ENCODE peak calls at places on chromosome 5, in five cellular contexts. One of them, this sample, is unnamed. For H4K20me1 and H3K79me2, the result is how much of the 10 kb centered on the place peaks cover.

GRCh38 chr5:60687927-60688720 is 11.8 kb downstream of the DEPDC1B start:
- DNase-seq in fibroblast of lung: peak
- DNase-seq in H9: no peak
- DNase-seq in GM23248: peak
- DNase-seq in HepG2: peak
- DNase-seq in this sample: peak

GRCh38 chr5:40554794-40555193 is 124.9 kb upstream of the PTGER4 start:
- DNase-seq in HepG2: no peak
- DNase-seq in GM23248: no peak
- DNase-seq in H9: no peak
- DNase-seq in fibroblast of lung: no peak
- DNase-seq in this sample: no peak

GRCh38 chr5:37889612-37890317 is 49.9 kb upstream of the GDNF start:
- DNase-seq in GM23248: peak
- DNase-seq in fibroblast of lung: peak
- DNase-seq in HepG2: no peak
- DNase-seq in H9: no peak
- DNase-seq in this sample: peak

GRCh38 chr5:79962580-79963222 is 28.4 kb downstream of the MTX3 start:
- DNase-seq in HepG2: no peak
- DNase-seq in H9: no peak
- DNase-seq in fibroblast of lung: peak
- DNase-seq in GM23248: peak
- DNase-seq in this sample: no peak

GRCh38 chr5:79771387-79771786 is 81.8 kb downstream of the CMYA5 start:
- DNase-seq in HepG2: no peak
- DNase-seq in GM23248: peak
- DNase-seq in H9: no peak
- DNase-seq in fibroblast of lung: peak
- DNase-seq in this sample: no peak

GRCh38 chr5:160460377-160461049 is 38.9 kb downstream of the PTTG1 start:
- DNase-seq in HepG2: no peak
- DNase-seq in GM23248: peak
- DNase-seq in fibroblast of lung: peak
- DNase-seq in H9: no peak
- DNase-seq in this sample: no peak

GRCh38 chr5:170388818-170389217 is 349 bp downstream of the KCNMB1 start:
- DNase-seq in fibroblast of lung: no peak
- DNase-seq in GM23248: no peak
- DNase-seq in H9: no peak
- DNase-seq in HepG2: no peak
- DNase-seq in this sample: no peak

GRCh38 chr5:79806741-79807140 is 117.1 kb downstream of the CMYA5 start:
- DNase-seq in fibroblast of lung: peak
- DNase-seq in HepG2: no peak
- DNase-seq in H9: no peak
- DNase-seq in GM23248: peak
- DNase-seq in this sample: no peak

GRCh38 chr5:29208026-29208425 is 1985.5 kb upstream of the CDH6 start:
- DNase-seq in GM23248: no peak
- DNase-seq in fibroblast of lung: peak
- DNase-seq in HepG2: no peak
- DNase-seq in H9: no peak
- DNase-seq in this sample: no peak

GRCh38 chr5:65018763-65019162 is 250.0 kb downstream of the CWC27 start:
- DNase-seq in H9: no peak
- DNase-seq in GM23248: no peak
- DNase-seq in fibroblast of lung: no peak
- DNase-seq in HepG2: no peak
- DNase-seq in this sample: no peak

GRCh38 chr5:28265877-28266276 is 1227.5 kb upstream of the CDH9 start:
- DNase-seq in GM23248: no peak
- DNase-seq in H9: no peak
- DNase-seq in fibroblast of lung: no peak
- DNase-seq in HepG2: no peak
- DNase-seq in this sample: no peak

GRCh38 chr5:109826426-109826825 is 136.7 kb downstream of the MAN2A1 start:
- DNase-seq in fibroblast of lung: peak
- DNase-seq in HepG2: no peak
- DNase-seq in H9: no peak
- DNase-seq in GM23248: peak
- DNase-seq in this sample: peak

GRCh38 chr5:87122171-87122977 is 145.3 kb upstream of the RASA1 start:
- DNase-seq in HepG2: peak
- DNase-seq in fibroblast of lung: no peak
- DNase-seq in GM23248: no peak
- DNase-seq in H9: no peak
- DNase-seq in this sample: no peak

GRCh38 chr5:115962565-115963402 is 509 bp downstream of the LVRN start:
- DNase-seq in GM23248: peak
- DNase-seq in fibroblast of lung: peak
- DNase-seq in H9: peak
- DNase-seq in HepG2: no peak
- DNase-seq in this sample: no peak

GRCh38 chr5:28967848-28968247 is 1929.5 kb upstream of the CDH9 start:
- DNase-seq in H9: peak
- DNase-seq in HepG2: peak
- DNase-seq in GM23248: no peak
- DNase-seq in fibroblast of lung: no peak
- DNase-seq in this sample: no peak

GRCh38 chr5:142748132-142748531 is 22.0 kb upstream of the ARHGAP26 start:
- DNase-seq in GM23248: peak
- DNase-seq in HepG2: peak
- DNase-seq in H9: no peak
- DNase-seq in fibroblast of lung: no peak
- DNase-seq in this sample: peak

GRCh38 chr5:124665625-124666024 is 80.8 kb downstream of the ZNF608 start:
- DNase-seq in GM23248: peak
- DNase-seq in fibroblast of lung: no peak
- DNase-seq in H9: no peak
- DNase-seq in HepG2: no peak
- DNase-seq in this sample: no peak

GRCh38 chr5:107542831-107543231 is 127.9 kb downstream of the EFNA5 start:
- DNase-seq in fibroblast of lung: peak
- DNase-seq in HepG2: peak
- DNase-seq in H9: no peak
- DNase-seq in GM23248: peak
- DNase-seq in this sample: peak

GRCh38 chr5:63255609-63256008 is 677.0 kb downstream of the LRRC70 start:
- DNase-seq in HepG2: no peak
- DNase-seq in GM23248: peak
- DNase-seq in fibroblast of lung: no peak
- DNase-seq in H9: peak
- DNase-seq in this sample: no peak

GRCh38 chr5:79201206-79201605 is 34.7 kb upstream of the JMY start:
- DNase-seq in GM23248: no peak
- DNase-seq in H9: no peak
- DNase-seq in HepG2: no peak
- DNase-seq in fibroblast of lung: peak
- DNase-seq in this sample: no peak

GRCh38 chr5:2780421-2781171 is 29.1 kb upstream of the IRX2 start:
- DNase-seq in HepG2: no peak
- DNase-seq in H9: peak
- DNase-seq in fibroblast of lung: no peak
- DNase-seq in GM23248: no peak
- DNase-seq in this sample: peak

GRCh38 chr5:159097461-159098284 is 2.0 kb downstream of the EBF1 start:
- DNase-seq in fibroblast of lung: peak
- DNase-seq in GM23248: peak
- DNase-seq in HepG2: no peak
- DNase-seq in H9: peak
- DNase-seq in this sample: no peak

GRCh38 chr5:145362261-145362660 is 472.9 kb downstream of the PRELID2 start:
- DNase-seq in GM23248: peak
- DNase-seq in fibroblast of lung: peak
- DNase-seq in HepG2: no peak
- DNase-seq in H9: no peak
- DNase-seq in this sample: peak

GRCh38 chr5:124555179-124555578 is 191.3 kb downstream of the ZNF608 start:
- DNase-seq in HepG2: no peak
- DNase-seq in GM23248: no peak
- DNase-seq in fibroblast of lung: no peak
- DNase-seq in H9: no peak
- DNase-seq in this sample: no peak

GRCh38 chr5:1105350-1106265 is 6.3 kb downstream of the SLC12A7 start:
- DNase-seq in GM23248: no peak
- DNase-seq in fibroblast of lung: no peak
- DNase-seq in H9: no peak
- DNase-seq in HepG2: peak
- DNase-seq in this sample: no peak
- H4K20me1 ChIP-seq in GM23248: under half
- H4K20me1 ChIP-seq in fibroblast of lung: under half
- H4K20me1 ChIP-seq in H9: under half
- H4K20me1 ChIP-seq in HepG2: under half
- H4K20me1 ChIP-seq in this sample: under half

GRCh38 chr5:55982957-55983381 is 11.8 kb downstream of the IL6ST start:
- DNase-seq in GM23248: peak
- DNase-seq in fibroblast of lung: no peak
- DNase-seq in H9: no peak
- DNase-seq in HepG2: no peak
- DNase-seq in this sample: no peak

GRCh38 chr5:55983986-55984385 is 10.8 kb downstream of the IL6ST start:
- DNase-seq in GM23248: no peak
- DNase-seq in H9: no peak
- DNase-seq in HepG2: no peak
- DNase-seq in fibroblast of lung: no peak
- DNase-seq in this sample: no peak

GRCh38 chr5:55986931-55987330 is 7.8 kb downstream of the IL6ST start:
- DNase-seq in GM23248: no peak
- DNase-seq in HepG2: no peak
- DNase-seq in fibroblast of lung: no peak
- DNase-seq in H9: no peak
- DNase-seq in this sample: no peak

GRCh38 chr5:55988979-55989612 is 5.7 kb downstream of the IL6ST start:
- DNase-seq in fibroblast of lung: no peak
- DNase-seq in H9: no peak
- DNase-seq in GM23248: no peak
- DNase-seq in HepG2: peak
- DNase-seq in this sample: no peak

DNA sequence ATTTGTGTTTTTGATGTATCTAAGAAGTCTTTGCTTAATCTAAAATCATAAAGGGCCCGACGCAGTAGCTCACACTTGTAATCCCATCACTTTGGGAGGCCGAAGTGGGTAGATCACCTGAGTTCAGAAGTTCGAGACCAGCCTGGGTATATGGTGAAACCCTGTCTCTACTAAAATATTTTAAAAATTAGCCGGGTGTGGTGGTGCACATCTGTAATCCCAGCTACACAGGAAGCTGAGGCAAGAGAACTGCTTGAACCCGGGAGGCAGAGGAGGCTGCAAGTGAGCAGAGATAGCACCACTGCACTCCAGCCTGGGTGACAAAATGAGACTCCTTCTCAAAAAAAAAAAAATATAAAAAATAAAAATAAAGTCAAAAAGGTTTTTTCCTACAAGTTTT is 9.6 kb downstream of the IL6ST start:
- DNase-seq in fibroblast of lung: no peak
- DNase-seq in GM23248: no peak
- DNase-seq in H9: no peak
- DNase-seq in HepG2: no peak
- DNase-seq in this sample: no peak
- H3K79me2 ChIP-seq in fibroblast of lung: half or more
- H3K79me2 ChIP-seq in GM23248: half or more
- H3K79me2 ChIP-seq in H9: under half
- H3K79me2 ChIP-seq in HepG2: half or more
- H3K79me2 ChIP-seq in this sample: half or more

DNA sequence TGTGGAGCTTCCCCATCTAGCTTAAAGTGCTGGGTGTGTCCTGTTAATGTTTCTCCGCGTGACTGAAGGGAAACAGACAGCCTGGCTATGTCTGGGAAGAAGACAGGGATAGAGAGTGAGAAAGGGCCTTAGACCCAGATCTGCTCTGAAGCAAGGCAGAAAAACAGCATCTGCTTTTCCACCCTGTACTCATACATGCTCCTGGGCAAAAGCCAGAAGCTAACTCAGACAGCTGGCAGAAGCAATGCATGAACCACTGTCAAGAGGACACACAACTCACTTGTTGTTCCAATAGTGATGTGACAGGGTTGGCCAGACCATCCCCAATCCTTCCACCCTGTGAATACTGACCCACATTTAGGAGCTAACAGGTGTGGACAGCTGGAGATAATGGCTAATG is 63.3 kb downstream of the DPYSL3 start:
- DNase-seq in GM23248: peak
- DNase-seq in fibroblast of lung: no peak
- DNase-seq in HepG2: no peak
- DNase-seq in H9: no peak
- DNase-seq in this sample: no peak
- H4K20me1 ChIP-seq in GM23248: under half
- H4K20me1 ChIP-seq in fibroblast of lung: under half
- H4K20me1 ChIP-seq in HepG2: under half
- H4K20me1 ChIP-seq in H9: under half
- H4K20me1 ChIP-seq in this sample: under half

DNA sequence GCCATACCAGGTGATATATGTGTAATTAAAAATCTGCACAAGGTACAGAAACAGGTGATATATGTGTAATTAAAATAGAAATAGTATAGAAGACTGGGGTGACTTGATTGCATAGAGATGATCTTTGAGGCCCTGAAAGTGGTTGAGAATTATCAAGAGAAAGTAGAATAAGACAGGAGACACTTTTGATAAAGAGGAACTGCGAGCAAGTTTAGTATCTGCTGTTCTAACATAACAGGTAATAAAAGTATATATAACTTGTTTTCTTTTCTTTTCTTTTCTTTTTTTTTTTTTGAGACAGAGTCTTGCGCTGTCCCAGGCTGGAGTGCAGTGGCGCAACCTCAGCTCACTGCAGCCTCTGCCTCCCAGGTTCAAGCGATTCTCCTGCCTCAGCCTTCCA is 5.4 kb downstream of the SNX2 start:
- DNase-seq in GM23248: no peak
- DNase-seq in H9: no peak
- DNase-seq in HepG2: no peak
- DNase-seq in fibroblast of lung: no peak
- DNase-seq in this sample: no peak
- H3K79me2 ChIP-seq in GM23248: half or more
- H3K79me2 ChIP-seq in H9: under half
- H3K79me2 ChIP-seq in HepG2: half or more
- H3K79me2 ChIP-seq in fibroblast of lung: half or more
- H3K79me2 ChIP-seq in this sample: half or more

GRCh38 chr5:56858777-56859442 is 43.6 kb downstream of the MAP3K1 start:
- DNase-seq in H9: no peak
- DNase-seq in fibroblast of lung: no peak
- DNase-seq in GM23248: no peak
- DNase-seq in HepG2: no peak
- DNase-seq in this sample: no peak
- H4K20me1 ChIP-seq in H9: under half
- H4K20me1 ChIP-seq in fibroblast of lung: under half
- H4K20me1 ChIP-seq in GM23248: under half
- H4K20me1 ChIP-seq in HepG2: under half
- H4K20me1 ChIP-seq in this sample: under half

GRCh38 chr5:93294184-93294583 is 286.8 kb downstream of the NR2F1-AS1 start:
- DNase-seq in GM23248: peak
- DNase-seq in HepG2: no peak
- DNase-seq in H9: no peak
- DNase-seq in fibroblast of lung: peak
- DNase-seq in this sample: peak

GRCh38 chr5:93285461-93285860 is 295.6 kb downstream of the NR2F1-AS1 start:
- DNase-seq in GM23248: no peak
- DNase-seq in fibroblast of lung: peak
- DNase-seq in H9: no peak
- DNase-seq in HepG2: no peak
- DNase-seq in this sample: no peak

GRCh38 chr5:93294996-93295395 is 286.0 kb downstream of the NR2F1-AS1 start:
- DNase-seq in fibroblast of lung: peak
- DNase-seq in H9: no peak
- DNase-seq in GM23248: no peak
- DNase-seq in HepG2: no peak
- DNase-seq in this sample: no peak

GRCh38 chr5:93289915-93290314 is 291.1 kb downstream of the NR2F1-AS1 start:
- DNase-seq in HepG2: peak
- DNase-seq in H9: no peak
- DNase-seq in GM23248: no peak
- DNase-seq in fibroblast of lung: no peak
- DNase-seq in this sample: no peak
- H3K79me2 ChIP-seq in HepG2: under half
- H3K79me2 ChIP-seq in H9: under half
- H3K79me2 ChIP-seq in GM23248: under half
- H3K79me2 ChIP-seq in fibroblast of lung: under half
- H3K79me2 ChIP-seq in this sample: under half